ENCODE peak calls at places on chromosomes 4 and X, in nine cellular contexts. F is mucosa of descending colon; H is GM04504; P is ureter; O is lower leg skin; K is M059J; N is activated T-cell treated with anti-CD3 and anti-CD28 coated beads, Interleukin-2, amount 50 U/mL, for 48 hours; Y is activated gamma-delta T cell treated with Interleukin-2 at 50 U/mL for 16 hours; G is HS-27A. M is an unnamed sample.

GRCh38 chr4:107826427-107826980 is 1.8 kb downstream of the SGMS2 start:
- DNase-seq in H (no peak), N (no peak), K (no peak), P (no peak), F (no peak), O (no peak), G (no peak), Y (no peak), M (no peak)

GRCh38 chrX:123788744-123789143 is 55.9 kb upstream of the THOC2 start:
- DNase-seq in Y (no peak), O (no peak), F (no peak), G (no peak), H (no peak), N (no peak), P (no peak), K (no peak), M (no peak)

GRCh38 chr4:189232274-189232673 is 708.4 kb upstream of the FRG1 start:
- DNase-seq in F (no peak), N (no peak), O (no peak), K (no peak), G (no peak), H (no peak), P (no peak), Y (no peak), M (no peak)

GRCh38 chr4:16545656-16546055 is 319.4 kb upstream of the TAPT1 start:
- DNase-seq in N (no peak), F (no peak), H (no peak), O (no peak), P (no peak), Y (no peak), G (no peak), K (no peak), M (no peak)

GRCh38 chr4:102787096-102787867 is 26.5 kb upstream of the MANBA start:
- DNase-seq in F (no peak), G (no peak), Y (no peak), N (no peak), K (peak), H (no peak), P (no peak), O (no peak), M (peak)

GRCh38 chr4:121053601-121054143 is 18.7 kb downstream of the NDNF start:
- DNase-seq in N (no peak), F (peak), P (no peak), K (peak), Y (no peak), H (no peak), G (peak), O (no peak), M (peak)

GRCh38 chr4:102610007-102610406 is 108.8 kb downstream of the NFKB1 start:
- DNase-seq in N (no peak), Y (no peak), O (no peak), G (no peak), F (no peak), K (peak), H (no peak), P (no peak), M (peak)

GRCh38 chr4:146107587-146107986 is 67.9 kb upstream of the LSM6 start:
- DNase-seq in F (no peak), P (no peak), O (no peak), Y (no peak), K (no peak), N (no peak), H (no peak), G (no peak), M (no peak)

GRCh38 chr4:7761720-7762119 is 177.9 kb downstream of the AFAP1 start:
- DNase-seq in H (no peak), G (no peak), O (peak), N (peak), F (peak), Y (peak), K (peak), P (peak), M (peak)

GRCh38 chr4:24736066-24736465 is 59.3 kb upstream of the SOD3 start:
- DNase-seq in H (no peak), O (no peak), Y (no peak), F (no peak), G (peak), N (no peak), K (no peak), P (no peak), M (peak)

GRCh38 chrX:40201486-40201885 is 103.7 kb upstream of the BCOR start:
- DNase-seq in Y (peak), P (no peak), F (no peak), G (no peak), O (no peak), N (no peak), K (no peak), H (no peak), M (no peak)

GRCh38 chr4:20299515-20299914 is 47.8 kb downstream of the SLIT2 start:
- DNase-seq in H (no peak), O (no peak), F (no peak), G (no peak), K (peak), Y (no peak), N (no peak), P (no peak), M (peak)

GRCh38 chrX:152212969-152213368 is 74.6 kb upstream of the MAGEA10 start:
- DNase-seq in N (no peak), H (no peak), K (no peak), P (no peak), O (no peak), F (no peak), G (no peak), Y (no peak), M (no peak)

GRCh38 chr4:174172274-174172673 is 111.2 kb downstream of the FBXO8 start:
- DNase-seq in Y (no peak), N (no peak), O (no peak), K (no peak), P (no peak), G (no peak), H (no peak), F (no peak), M (no peak)

GRCh38 chrX:22121161-22121560 is 89.0 kb downstream of the PHEX start:
- DNase-seq in N (no peak), K (no peak), P (no peak), H (no peak), F (no peak), Y (no peak), G (no peak), O (peak), M (no peak)

GRCh38 chrX:30637874-30638793 is 15.1 kb upstream of the GK start:
- DNase-seq in O (no peak), H (no peak), N (no peak), K (no peak), G (no peak), P (no peak), Y (no peak), F (no peak), M (no peak)

GRCh38 chrX:80808854-80809493 is 703 bp downstream of the BRWD3 start:
- DNase-seq in K (peak), P (peak), Y (peak), F (peak), N (peak), G (no peak), O (no peak), H (no peak), M (peak)

M was measured in ELR.